ENCODE peak calls at places on chromosome 19, in four cellular contexts. G is AG04450, P is Panc1, W is dorsolateral prefrontal cortex. T is an unnamed sample.

GRCh38 chr19:19386373-19386869 is 19.1 kb upstream of the GATAD2A start:
- DNase-seq in G (no peak), P (no peak), W (no peak), T (no peak)

GRCh38 chr19:50427997-50428425 is 4.7 kb upstream of the MYBPC2 start:
- DNase-seq in W (peak; percentile 79), P (no peak), G (peak; percentile 11), T (peak; percentile 39)

GRCh38 chr19:9869008-9869617 is 34.0 kb downstream of the PIN1 start:
- DNase-seq in W (no peak), P (no peak), G (no peak), T (no peak)

GRCh38 chr19:18853755-18854427 is 22.1 kb downstream of the UPF1 start:
- DNase-seq in G (no peak), P (no peak), W (no peak), T (no peak)

GRCh38 chr19:2962018-2962670 is 15.2 kb upstream of the TLE6 start:
- DNase-seq in P (no peak), G (peak; percentile 66), W (no peak), T (no peak)

GRCh38 chr19:41755328-41755913 is at the start of gene CEACAM6:
- DNase-seq in P (no peak), W (no peak), G (no peak), T (no peak)

GRCh38 chr19:46732966-46733692 is 12.7 kb upstream of the FKRP start:
- DNase-seq in W (no peak), P (no peak), G (no peak), T (no peak)

GRCh38 chr19:41367848-41368301 is 3.9 kb upstream of the B9D2 start:
- DNase-seq in P (no peak), W (no peak), G (peak; percentile 81), T (peak; percentile 86)

GRCh38 chr19:52993342-52994178 is 20.2 kb upstream of the ERVV-1 start:
- DNase-seq in P (peak; percentile 67), W (peak; percentile 74), G (peak; percentile 55), T (no peak)

GRCh38 chr19:11339254-11340098 is at the start of gene RAB3D:
- DNase-seq in P (peak; percentile 28), G (peak; percentile 63), W (peak; percentile 91), T (no peak)

GRCh38 chr19:11345122-11345752 is 831 bp downstream of the TMEM205 start:
- DNase-seq in P (no peak), G (no peak), W (no peak), T (no peak)

GRCh38 chr19:11338569-11339253 is 746 bp downstream of the RAB3D start:
- DNase-seq in G (no peak), W (no peak), P (no peak), T (no peak)

GRCh38 chr19:11346104-11346940 is at the start of the genes CCDC159 and TMEM205:
- DNase-seq in W (peak; percentile 99), G (peak; percentile 97), P (peak; percentile 96), T (peak; percentile 96)

GRCh38 chr19:11342429-11342828 is 3.0 kb upstream of the RAB3D start:
- DNase-seq in P (no peak), G (no peak), W (no peak), T (no peak)
- H3K4me3 ChIP-seq in P (no peak overlapping the region), G (no peak overlapping the region), W (no peak overlapping the region), T (no peak overlapping the region)

GRCh38 chr19:37719927-37720265 is 335 bp upstream of the ZNF607 start:
- DNase-seq in G (no peak), P (no peak), W (no peak), T (no peak)
- H3K27me3 ChIP-seq in G (no peaks in the 10 kb centered on the region), P (no peaks in the 10 kb centered on the region), W (no peaks in the 10 kb centered on the region), T (no peaks in the 10 kb centered on the region)

GRCh38 chr19:5478241-5478924 is 23.2 kb downstream of the ZNRF4 start:
- DNase-seq in P (no peak), G (no peak), W (no peak), T (no peak)
- H3K4me3 ChIP-seq in P (no peak overlapping the region), G (no peak overlapping the region), W (peak overlapping the region; percentile 55), T (no peak overlapping the region)

GRCh38 chr19:8682472-8682871 is 16.1 kb downstream of the ACTL9 start:
- DNase-seq in G (no peak), P (no peak), W (no peak), T (no peak)

GRCh38 chr19:8680676-8681344 is 17.8 kb downstream of the ACTL9 start:
- DNase-seq in G (no peak), P (no peak), W (no peak), T (no peak)

GRCh38 chr19:8682931-8683330 is 15.7 kb downstream of the ACTL9 start:
- DNase-seq in G (no peak), W (no peak), P (no peak), T (no peak)

GRCh38 chr19:8681345-8682021 is 17.1 kb downstream of the ACTL9 start:
- DNase-seq in W (no peak), G (no peak), P (no peak), T (no peak)

GRCh38 chr19:8678244-8678807 is 20.3 kb downstream of the ACTL9 start:
- DNase-seq in P (no peak), G (no peak), W (no peak), T (no peak)
- H3K27me3 ChIP-seq in P (no peaks in the 10 kb centered on the region), G (no peaks in the 10 kb centered on the region), W (no peaks in the 10 kb centered on the region), T (no peaks in the 10 kb centered on the region)

DNA sequence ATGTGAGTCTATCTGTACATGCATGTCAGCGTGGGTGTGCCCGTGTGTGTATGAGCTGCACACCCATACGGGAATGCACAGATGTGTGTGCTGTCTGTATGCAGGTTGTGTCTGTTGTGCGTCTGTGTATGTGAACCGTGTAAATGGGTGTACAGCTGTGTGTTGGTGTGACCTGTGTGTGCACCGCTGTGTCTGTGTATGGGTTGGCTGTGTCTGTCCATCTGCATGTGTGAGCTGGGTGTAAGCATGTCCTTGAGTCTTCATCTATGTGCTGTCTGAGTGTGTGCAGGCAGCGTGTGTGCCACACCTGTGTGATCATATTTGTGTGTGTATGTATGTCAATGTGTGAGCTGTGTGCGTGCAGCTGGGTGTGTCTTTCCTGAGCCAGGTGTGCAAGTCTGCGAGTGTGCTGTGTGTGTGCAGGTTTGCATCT is 1.6 kb downstream of the NOTCH3 start:
- DNase-seq in G (no peak), W (no peak), P (no peak), T (no peak)
- H3K4me3 ChIP-seq in G (peak overlapping the region; percentile 82), W (peak overlapping the region; percentile 59), P (no peak overlapping the region), T (no peak overlapping the region)

GRCh38 chr19:49413348-49413747 is 9.9 kb downstream of the PTH2 start:
- DNase-seq in G (no peak), P (no peak), W (no peak), T (no peak)
- H3K27me3 ChIP-seq in G (peaks cover 33% of the 10 kb centered on the region), P (no peaks in the 10 kb centered on the region), W (peaks cover 25% of the 10 kb centered on the region), T (peaks cover 11% of the 10 kb centered on the region)

GRCh38 chr19:38266981-38267597 is 2.7 kb downstream of the SPINT2 start:
- DNase-seq in P (no peak), G (peak; percentile 29), W (no peak), T (peak; percentile 65)

GRCh38 chr19:38265213-38265861 is 964 bp downstream of the SPINT2 start:
- DNase-seq in W (no peak), G (no peak), P (no peak), T (no peak)

GRCh38 chr19:38267780-38268430 is 3.5 kb downstream of the SPINT2 start:
- DNase-seq in W (no peak), P (no peak), G (no peak), T (no peak)

GRCh38 chr19:38264486-38265212 is at the start of gene SPINT2:
- DNase-seq in P (no peak), G (no peak), W (no peak), T (no peak)

GRCh38 chr19:38266070-38266469 is 1.7 kb downstream of the SPINT2 start:
- DNase-seq in W (no peak), P (no peak), G (no peak), T (no peak)
- H3K4me3 ChIP-seq in W (peak overlapping the region; percentile 72), P (peak overlapping the region; percentile 65), G (no peak overlapping the region), T (peak overlapping the region; percentile 62)

GRCh38 chr19:7736148-7736547 is 4.2 kb upstream of the CLEC4G start:
- DNase-seq in P (no peak), W (no peak), G (no peak), T (no peak)
- H3K27me3 ChIP-seq in P (no peaks in the 10 kb centered on the region), W (peaks cover 9% of the 10 kb centered on the region), G (peaks cover 8% of the 10 kb centered on the region), T (peaks cover 19% of the 10 kb centered on the region)

T was measured in kidney epithelial cell.